ENCODE peak calls at places on chromosomes 12 and 14, in six cellular contexts. R, A, L, O, K and P are unnamed samples.

GRCh38 chr12:54273981-54274380 is 5.9 kb downstream of the CBX5 start:
- DNase-seq in O (no peak), A (no peak), L (no peak), R (no peak), K (no peak), P (no peak)

GRCh38 chr12:27861428-27862167 is 81.6 kb upstream of the MANSC4 start:
- DNase-seq in K (no peak), A (no peak), O (no peak), R (peak; percentile 1), L (no peak), P (no peak)

GRCh38 chr14:90276627-90277367 is 20.4 kb downstream of the PSMC1 start:
- DNase-seq in O (peak; percentile 46), K (no peak), A (no peak), L (no peak), R (no peak), P (no peak)

GRCh38 chr12:117968826-117969659 is at the start of gene KSR2:
- DNase-seq in A (peak; percentile 13), L (peak; percentile 66), O (peak; percentile 90), K (peak; percentile 69), R (peak; percentile 18), P (peak; percentile 5)

GRCh38 chr12:12985817-12986408 is 14.2 kb downstream of the HEBP1 start:
- DNase-seq in K (no peak), O (peak; percentile 76), R (peak; percentile 35), L (peak; percentile 59), A (peak; percentile 11), P (peak; percentile 42)

GRCh38 chr12:89228466-89228865 is 123.8 kb downstream of the DUSP6 start:
- DNase-seq in R (no peak), A (no peak), O (no peak), L (no peak), K (no peak), P (no peak)

GRCh38 chr12:49907352-49907751 is 3.7 kb upstream of the FAIM2 start:
- DNase-seq in K (no peak), A (no peak), O (no peak), L (no peak), R (no peak), P (no peak)

GRCh38 chr12:45284096-45284901 is 68.4 kb downstream of the ANO6 start:
- DNase-seq in L (peak; percentile 80), R (no peak), A (peak; percentile 31), O (peak; percentile 36), K (no peak), P (peak; percentile 48)

GRCh38 chr14:24861083-24861630 is 188.8 kb downstream of the STXBP6 start:
- DNase-seq in O (no peak), R (no peak), L (peak; percentile 57), K (no peak), A (peak; percentile 43), P (no peak)

GRCh38 chr14:102665665-102666064 is 73.2 kb downstream of the RCOR1 start:
- DNase-seq in R (no peak), A (no peak), K (no peak), L (no peak), O (no peak), P (no peak)

GRCh38 chr14:39025810-39026627 is 77.0 kb downstream of the SEC23A start:
- DNase-seq in K (no peak), L (no peak), O (no peak), A (peak; percentile 87), R (no peak), P (peak; percentile 76)

GRCh38 chr14:100864960-100865681 is 38.4 kb downstream of the RTL1 start:
- DNase-seq in K (no peak), O (no peak), L (peak; percentile 13), R (peak; percentile 34), A (no peak), P (no peak)

GRCh38 chr12:10618338-10618987 is 5.1 kb upstream of the MAGOHB start:
- DNase-seq in O (no peak), K (no peak), A (no peak), L (peak; percentile 58), R (peak; percentile 33), P (peak; percentile 34)

GRCh38 chr12:57864382-57864781 is 17.9 kb upstream of the CTDSP2 start:
- DNase-seq in L (no peak), A (no peak), K (no peak), R (no peak), O (peak; percentile 50), P (no peak)

GRCh38 chr12:45708901-45709300 is 20.6 kb upstream of the ARID2 start:
- DNase-seq in L (no peak), O (no peak), K (no peak), R (no peak), A (no peak), P (no peak)

GRCh38 chr12:28537474-28537873 is 347.2 kb downstream of the CCDC91 start:
- DNase-seq in O (no peak), K (no peak), A (no peak), R (no peak), L (no peak), P (no peak)

GRCh38 chr14:55122441-55122986 is 6.5 kb upstream of the LGALS3 start:
- DNase-seq in K (no peak), R (no peak), L (no peak), A (peak; percentile 34), O (no peak), P (no peak)

GRCh38 chr12:95380997-95381786 is 92.8 kb upstream of the METAP2 start:
- DNase-seq in O (no peak), L (no peak), R (no peak), A (no peak), K (no peak), P (no peak)

GRCh38 chr12:132710422-132711168 is at the start of gene PGAM5:
- DNase-seq in A (peak; percentile 72), R (peak; percentile 93), L (peak; percentile 90), K (peak; percentile 23), O (peak; percentile 65), P (peak; percentile 82)

GRCh38 chr14:44961151-44961729 is 507 bp downstream of the KLHL28 start:
- DNase-seq in K (no peak), A (no peak), L (peak; percentile 53), O (peak; percentile 49), R (peak; percentile 63), P (peak; percentile 59)

GRCh38 chr12:93601591-93601990 is 29.1 kb downstream of the SOCS2 start:
- DNase-seq in O (no peak), A (no peak), K (no peak), R (no peak), L (no peak), P (no peak)

GRCh38 chr14:53626771-53627170 is 329.9 kb downstream of the BMP4 start:
- DNase-seq in A (no peak), L (no peak), O (no peak), K (no peak), R (no peak), P (no peak)

DNA sequence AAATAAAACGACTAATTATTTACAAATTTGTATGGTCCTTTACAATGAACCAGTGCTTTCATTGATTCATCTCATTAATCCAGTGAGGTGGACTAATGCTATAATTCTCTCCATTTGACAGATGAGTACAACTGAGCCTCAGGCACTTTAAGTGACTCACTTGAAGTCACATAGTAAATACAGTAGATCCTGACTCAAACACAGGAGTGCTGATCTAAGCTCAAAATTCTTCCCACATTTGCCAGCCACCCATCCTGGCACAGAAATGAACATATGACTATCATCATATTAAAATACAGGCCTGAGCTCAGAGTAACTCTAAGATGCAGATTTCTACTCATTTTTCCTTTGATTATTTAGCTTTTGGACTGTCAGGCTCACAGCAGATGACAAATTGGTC is 30.6 kb downstream of the SLC16A7 start:
- DNase-seq in O (no peak), K (no peak), R (no peak), A (no peak), L (no peak), P (peak; percentile 12)
- TF ChIP-seq JUN in O (no peak), K (no peak), R (no peak), A (no peak), L (no peak), P (no peak)

GRCh38 chr14:74018704-74019407 is at the start of the genes BBOF1 and ENTPD5:
- DNase-seq in O (peak; percentile 68), L (peak; percentile 83), R (peak; percentile 90), A (peak; percentile 61), K (peak; percentile 2), P (peak; percentile 83)

GRCh38 chr14:74018029-74018703 is 922 bp downstream of the ENTPD5 start:
- DNase-seq in L (no peak), K (no peak), A (peak; percentile 32), R (no peak), O (no peak), P (peak; percentile 73)

GRCh38 chr14:74015965-74016364 is 3.1 kb downstream of the ENTPD5 start:
- DNase-seq in A (no peak), R (peak; percentile 44), L (no peak), O (no peak), K (no peak), P (no peak)

GRCh38 chr14:74015178-74015577 is 3.9 kb downstream of the ENTPD5 start:
- DNase-seq in A (no peak), L (no peak), R (no peak), O (no peak), K (no peak), P (no peak)

GRCh38 chr14:74014299-74014698 is 4.8 kb downstream of the ENTPD5 start:
- DNase-seq in L (peak; percentile 74), K (no peak), R (no peak), A (peak; percentile 63), O (no peak), P (no peak)
- TF ChIP-seq JUN in L (no peak), K (no peak), R (no peak), A (peak; percentile 33), O (no peak), P (no peak)

DNA sequence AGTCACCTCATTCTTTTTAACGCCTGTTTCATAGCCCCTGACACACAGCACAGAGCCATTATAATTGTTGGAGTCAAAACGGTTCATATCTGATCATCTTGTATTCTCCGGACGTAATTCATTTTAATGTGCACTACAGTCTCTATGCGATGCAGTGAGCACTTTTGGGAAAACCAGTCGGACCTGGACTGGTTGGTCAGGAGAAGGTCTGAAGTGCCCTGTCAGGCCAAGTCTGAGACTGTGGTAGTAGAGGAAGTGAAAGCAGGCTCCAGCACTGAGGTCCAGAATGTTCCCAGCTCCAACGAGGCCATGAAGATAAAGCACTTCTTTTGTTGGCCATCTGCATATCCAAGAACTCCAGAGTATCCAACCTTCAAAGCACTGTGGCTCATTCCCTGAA is 117.1 kb upstream of the NCOR2 start:
- DNase-seq in A (no peak), K (no peak), O (no peak), L (no peak), R (no peak), P (peak; percentile 36)
- TF ChIP-seq JUN in A (no peak), K (no peak), O (no peak), L (no peak), R (no peak), P (no peak)

DNA sequence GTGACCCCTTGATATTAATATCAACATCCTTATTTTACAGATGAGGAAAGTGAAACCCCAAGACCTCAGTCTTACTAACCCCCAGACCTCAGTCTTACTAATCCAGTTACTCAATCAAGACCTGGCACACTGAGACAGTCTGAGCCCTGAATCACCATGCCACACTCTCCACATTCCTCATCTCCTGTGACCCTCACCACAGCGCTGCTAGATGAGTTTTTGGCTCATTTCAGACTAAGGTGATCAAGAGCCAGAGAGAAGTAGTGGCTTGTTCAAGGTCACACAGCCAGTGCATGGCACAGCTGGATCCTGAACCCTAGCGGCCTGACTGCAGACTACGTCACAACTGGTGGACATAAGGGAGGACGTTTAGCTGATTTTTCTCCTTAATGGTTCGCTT is 579.2 kb downstream of the BCL11B start:
- DNase-seq in R (no peak), O (no peak), K (no peak), L (no peak), A (no peak), P (no peak)
- TF ChIP-seq JUN in R (no peak), O (no peak), K (no peak), L (no peak), A (no peak), P (no peak)